ENCODE peak calls at places on chromosomes 7 and 10, in ten cellular contexts. K is cardiac fibroblast, O is WTC11, M is mesothelial cell of epicardium, H is lower leg skin, Z is fibroblast of lung, E is sigmoid colon, R is progenitor cell of endocrine pancreas, A is kidney, F is HFFc6. V is an unnamed sample.

GRCh38 chr10:104251443-104251842 is 3.2 kb upstream of the GSTO1 start:
- DNase-seq in K (no peak), O (no peak), M (no peak), H (no peak), Z (no peak), E (no peak), R (no peak), A (no peak), F (no peak), V (no peak)

GRCh38 chr7:143288836-143289235 is 685 bp downstream of the CASP2 start:
- DNase-seq in K (no peak), O (no peak), M (no peak), H (no peak), Z (peak; percentile 36), E (no peak), R (no peak), A (no peak), F (peak; percentile 13), V (peak; percentile 23)

GRCh38 chr7:96775046-96775445 is 65.4 kb upstream of the SEM1 start:
- DNase-seq in K (no peak), O (no peak), M (no peak), H (no peak), Z (no peak), E (no peak), R (no peak), A (no peak), F (no peak), V (no peak)

GRCh38 chr7:149584530-149584929 is 86.9 kb upstream of the ZNF746 start:
- DNase-seq in K (no peak), O (no peak), M (no peak), H (no peak), Z (no peak), E (no peak), R (no peak), A (no peak), F (no peak), V (no peak)

GRCh38 chr10:12390733-12391132 is 41.4 kb downstream of the CAMK1D start:
- DNase-seq in K (peak; percentile 15), O (no peak), M (peak; percentile 30), H (no peak), Z (peak; percentile 90), E (no peak), R (no peak), A (no peak), F (no peak), V (no peak)

GRCh38 chr10:26544932-26545331 is 106.8 kb downstream of the APBB1IP start:
- DNase-seq in K (no peak), O (no peak), M (no peak), H (no peak), Z (no peak), E (no peak), R (no peak), A (no peak), F (no peak), V (no peak)

GRCh38 chr10:129570185-129570584 is 103.1 kb downstream of the MGMT start:
- DNase-seq in K (no peak), O (no peak), M (no peak), H (no peak), Z (no peak), E (no peak), R (no peak), A (no peak), F (no peak), V (no peak)

GRCh38 chr7:123680580-123680979 is 24.9 kb downstream of the LMOD2 start:
- DNase-seq in K (no peak), O (no peak), M (no peak), H (no peak), Z (no peak), E (no peak), R (no peak), A (no peak), F (no peak), V (no peak)

GRCh38 chr10:12587408-12587807 is 238.1 kb downstream of the CAMK1D start:
- DNase-seq in K (no peak), O (no peak), M (no peak), H (no peak), Z (peak; percentile 13), E (peak; percentile 48), R (no peak), A (no peak), F (no peak), V (no peak)

GRCh38 chr10:122703483-122704448 is 4.1 kb upstream of the C10orf120 start:
- DNase-seq in K (peak; percentile 72), O (peak; percentile 87), M (peak; percentile 76), H (no peak), Z (peak; percentile 34), E (peak; percentile 72), R (peak; percentile 70), A (peak; percentile 86), F (peak; percentile 16), V (peak; percentile 80)

GRCh38 chr7:116840256-116840655 is 22.1 kb upstream of the CAPZA2 start:
- DNase-seq in K (no peak), O (no peak), M (no peak), H (no peak), Z (no peak), E (no peak), R (no peak), A (no peak), F (no peak), V (no peak)

GRCh38 chr10:124632064-124632531 is 112.1 kb downstream of the FAM53B start:
- DNase-seq in K (peak; percentile 31), O (peak; percentile 48), M (no peak), H (no peak), Z (peak; percentile 63), E (no peak), R (no peak), A (no peak), F (no peak), V (peak; percentile 22)

GRCh38 chr7:494906-495305 is 24.7 kb downstream of the PDGFA start:
- DNase-seq in K (no peak), O (no peak), M (no peak), H (no peak), Z (no peak), E (peak; percentile 38), R (no peak), A (peak; percentile 48), F (no peak), V (no peak)

GRCh38 chr7:141113131-141113530 is 39.3 kb downstream of the TMEM178B start:
- DNase-seq in K (no peak), O (no peak), M (no peak), H (no peak), Z (no peak), E (no peak), R (no peak), A (no peak), F (no peak), V (no peak)

GRCh38 chr7:13991791-13992620 is 2.5 kb upstream of the ETV1 start:
- DNase-seq in K (no peak), O (no peak), M (no peak), H (no peak), Z (peak; percentile 24), E (no peak), R (no peak), A (no peak), F (no peak), V (no peak)
- TF ChIP-seq CTCF in K (no peak), O (no peak), M (no peak), H (no peak), Z (no peak), E (no peak), R (no peak), A (no peak), F (no peak), V (no peak)

GRCh38 chr10:58330397-58330796 is 4.4 kb upstream of the UBE2D1 start:
- DNase-seq in K (no peak), O (no peak), M (no peak), H (no peak), Z (no peak), E (no peak), R (no peak), A (no peak), F (no peak), V (no peak)

GRCh38 chr10:58336242-58336641 is 1.4 kb downstream of the UBE2D1 start:
- DNase-seq in K (no peak), O (no peak), M (no peak), H (no peak), Z (no peak), E (no peak), R (no peak), A (no peak), F (no peak), V (no peak)

GRCh38 chr10:58335306-58336005 is 650 bp downstream of the UBE2D1 start:
- DNase-seq in K (peak; percentile 34), O (peak; percentile 26), M (no peak), H (no peak), Z (peak; percentile 42), E (peak; percentile 70), R (peak; percentile 16), A (no peak), F (peak; percentile 45), V (peak; percentile 48)

DNA sequence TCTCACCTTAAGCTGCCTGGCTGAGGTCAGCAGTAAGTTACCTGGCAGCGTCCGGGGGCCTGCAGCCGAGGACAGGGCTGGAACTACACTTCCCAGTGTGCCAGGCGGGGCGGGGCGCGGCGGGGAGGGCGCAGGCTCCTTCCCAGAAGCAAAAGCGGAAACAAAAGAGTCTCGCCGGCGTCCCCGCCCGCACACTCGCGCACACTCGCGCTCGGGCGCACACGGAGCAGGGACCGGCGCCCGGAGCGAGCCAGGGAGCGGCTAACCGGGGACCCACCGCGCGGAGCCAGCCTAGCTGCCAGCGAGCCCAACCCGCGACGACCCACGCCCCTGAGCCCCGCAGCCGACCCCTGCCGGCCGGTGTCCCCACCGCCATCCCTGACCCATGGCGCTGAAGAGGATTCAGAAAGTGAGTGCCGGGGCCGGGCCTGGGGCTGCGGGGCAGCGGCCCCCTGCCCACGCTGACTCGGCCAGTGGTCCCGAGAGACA is at the start of gene UBE2D1:
- DNase-seq in K (peak; percentile 81), O (peak; percentile 93), M (peak; percentile 85), H (peak; percentile 78), Z (peak; percentile 73), E (peak; percentile 93), R (peak; percentile 84), A (peak; percentile 96), F (peak; percentile 52), V (peak; percentile 77)
- TF ChIP-seq CTCF in K (no peak), O (no peak), M (no peak), H (no peak), Z (no peak), E (peak; percentile 29), R (peak; percentile 54), A (no peak), F (peak; percentile 51), V (peak; percentile 7)

DNA sequence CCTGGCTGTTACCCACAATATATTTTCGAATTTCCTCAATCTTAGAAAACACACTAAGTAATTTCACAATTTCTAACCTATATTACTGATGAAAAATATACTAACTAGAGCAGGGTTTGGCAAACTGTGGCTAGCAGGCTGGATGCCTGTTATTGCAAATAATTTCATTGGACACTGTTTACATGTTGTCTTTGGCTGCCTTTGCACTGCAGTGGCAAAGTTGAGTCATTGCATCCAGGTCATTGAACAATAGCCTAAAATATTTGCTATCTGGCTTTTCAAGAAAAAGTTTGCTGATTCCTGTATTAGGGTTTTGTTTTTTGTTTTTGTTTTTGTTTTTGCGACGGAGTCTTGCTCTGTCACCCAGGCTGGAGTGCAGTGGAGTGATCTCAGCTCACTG is 47.2 kb downstream of the KIF11 start:
- DNase-seq in K (peak; percentile 75), O (no peak), M (no peak), H (no peak), Z (peak; percentile 65), E (no peak), R (no peak), A (no peak), F (peak; percentile 40), V (peak; percentile 82)
- TF ChIP-seq CTCF in K (no peak), O (no peak), M (no peak), H (no peak), Z (peak; percentile 18), E (no peak), R (no peak), A (no peak), F (peak; percentile 38), V (no peak)

GRCh38 chr7:92051655-92052054 is 82.6 kb downstream of the CYP51A1 start:
- DNase-seq in K (no peak), O (no peak), M (no peak), H (no peak), Z (no peak), E (no peak), R (no peak), A (no peak), F (no peak), V (no peak)
- TF ChIP-seq CTCF in K (no peak), O (no peak), M (no peak), H (no peak), Z (no peak), E (no peak), R (no peak), A (no peak), F (no peak), V (no peak)